ENCODE peak calls at places on chromosomes 5 and 9, in seven cellular contexts. O is H9, A is mesendoderm, E is IMR-90, J is neuronal stem cell, G is H1, U is trophoblast cell. T is an unnamed sample.

GRCh38 chr5:94793816-94794198 is 175.3 kb downstream of the SLF1 start:
- DNase-seq in O (no peak), A (no peak), E (peak; percentile 43), J (no peak), G (no peak), U (peak; percentile 1), T (peak; percentile 90)

GRCh38 chr5:65925094-65925600 is 1.2 kb upstream of the ERBIN start:
- DNase-seq in O (peak; percentile 62), A (peak; percentile 85), E (peak; percentile 82), J (peak; percentile 63), G (peak; percentile 82), U (peak; percentile 76), T (peak; percentile 83)

GRCh38 chr5:42274913-42275312 is 148.3 kb upstream of the GHR start:
- DNase-seq in O (no peak), A (peak; percentile 16), E (no peak), J (no peak), G (no peak), U (no peak), T (no peak)

GRCh38 chr5:144697847-144698262 is 527.2 kb downstream of the KCTD16 start:
- DNase-seq in O (no peak), A (peak; percentile 65), E (peak; percentile 97), J (no peak), G (no peak), U (no peak), T (peak; percentile 55)

GRCh38 chr9:115132648-115133047 is 14.7 kb upstream of the TNC start:
- DNase-seq in O (no peak), A (peak; percentile 36), E (peak; percentile 89), J (no peak), G (no peak), U (no peak), T (peak; percentile 78)

GRCh38 chr5:81156732-81157131 is 76.4 kb upstream of the CKMT2 start:
- DNase-seq in O (no peak), A (no peak), E (no peak), J (no peak), G (no peak), U (no peak), T (no peak)

GRCh38 chr5:113433071-113433470 is 1.7 kb downstream of the TSSK1B start:
- DNase-seq in O (no peak), A (no peak), E (no peak), J (no peak), G (no peak), U (no peak), T (no peak)

GRCh38 chr5:107809201-107810034 is 138.7 kb upstream of the EFNA5 start:
- DNase-seq in O (no peak), A (no peak), E (peak; percentile 48), J (no peak), G (no peak), U (no peak), T (peak; percentile 24)

GRCh38 chr5:53249529-53249928 is 140.0 kb upstream of the MOCS2 start:
- DNase-seq in O (no peak), A (no peak), E (peak; percentile 98), J (no peak), G (no peak), U (peak; percentile 11), T (peak; percentile 87)

GRCh38 chr5:158925314-158925713 is 174.4 kb downstream of the EBF1 start:
- DNase-seq in O (no peak), A (no peak), E (no peak), J (no peak), G (no peak), U (no peak), T (no peak)

GRCh38 chr9:129316281-129317030 is 138.4 kb upstream of the IER5L start:
- DNase-seq in O (no peak), A (no peak), E (no peak), J (no peak), G (no peak), U (no peak), T (no peak)

GRCh38 chr9:6686396-6686795 is 40.9 kb upstream of the GLDC start:
- DNase-seq in O (no peak), A (peak; percentile 25), E (peak; percentile 41), J (no peak), G (no peak), U (peak; percentile 37), T (peak; percentile 27)

GRCh38 chr5:124079062-124079461 is 567.1 kb downstream of the CSNK1G3 start:
- DNase-seq in O (no peak), A (no peak), E (no peak), J (no peak), G (no peak), U (no peak), T (no peak)

GRCh38 chr5:34564706-34565235 is 91.4 kb upstream of the RAI14 start:
- DNase-seq in O (no peak), A (no peak), E (no peak), J (no peak), G (no peak), U (no peak), T (no peak)

GRCh38 chr5:35876454-35876853 is 19.8 kb downstream of the IL7R start:
- DNase-seq in O (no peak), A (no peak), E (peak; percentile 32), J (no peak), G (no peak), U (no peak), T (no peak)

GRCh38 chr5:111551120-111551519 is 38.8 kb upstream of the STARD4 start:
- DNase-seq in O (no peak), A (peak; percentile 55), E (no peak), J (no peak), G (no peak), U (no peak), T (no peak)

GRCh38 chr9:115640887-115641286 is 512.7 kb upstream of the PAPPA start:
- DNase-seq in O (no peak), A (no peak), E (peak; percentile 87), J (no peak), G (no peak), U (peak; percentile 8), T (peak; percentile 76)

GRCh38 chr5:114237766-114238165 is 124.1 kb upstream of the KCNN2 start:
- DNase-seq in O (no peak), A (no peak), E (peak; percentile 99), J (no peak), G (no peak), U (no peak), T (peak; percentile 92)

GRCh38 chr5:141650851-141651727 is at the start of gene FCHSD1:
- DNase-seq in O (peak; percentile 96), A (peak; percentile 89), E (peak; percentile 75), J (peak; percentile 85), G (peak; percentile 95), U (peak; percentile 84), T (peak; percentile 85)

GRCh38 chr9:129720865-129721545 is 31.8 kb downstream of the PTGES start:
- DNase-seq in O (peak; percentile 36), A (no peak), E (no peak), J (no peak), G (no peak), U (peak; percentile 46), T (no peak)

GRCh38 chr5:15852949-15853348 is 326.6 kb downstream of the MARCHF11 start:
- DNase-seq in O (no peak), A (no peak), E (no peak), J (no peak), G (no peak), U (no peak), T (no peak)

GRCh38 chr9:93645149-93645889 is 68.9 kb downstream of the PHF2 start:
- DNase-seq in O (no peak), A (no peak), E (no peak), J (no peak), G (no peak), U (no peak), T (no peak)

GRCh38 chr5:58759745-58760144 is 176.9 kb downstream of the RAB3C start:
- DNase-seq in O (no peak), A (no peak), E (no peak), J (no peak), G (no peak), U (no peak), T (no peak)

GRCh38 chr5:76762484-76762883 is 46.6 kb downstream of the F2R start:
- DNase-seq in O (no peak), A (no peak), E (no peak), J (no peak), G (no peak), U (no peak), T (no peak)

GRCh38 chr5:56313596-56313995 is 80.5 kb upstream of the ANKRD55 start:
- DNase-seq in O (no peak), A (no peak), E (no peak), J (no peak), G (no peak), U (peak; percentile 38), T (no peak)

GRCh38 chr9:120689860-120690259 is 24.4 kb downstream of the MEGF9 start:
- DNase-seq in O (no peak), A (no peak), E (peak; percentile 46), J (peak; percentile 23), G (no peak), U (no peak), T (no peak)

GRCh38 chr9:94714494-94714893 is 12.0 kb upstream of the AOPEP start:
- DNase-seq in O (no peak), A (no peak), E (peak; percentile 27), J (no peak), G (no peak), U (peak; percentile 56), T (no peak)

GRCh38 chr9:37179576-37179975 is 59.2 kb downstream of the ZCCHC7 start:
- DNase-seq in O (no peak), A (no peak), E (no peak), J (no peak), G (no peak), U (no peak), T (no peak)
- H3K18ac ChIP-seq in O (no peak overlapping the region), A (no peak overlapping the region), E (no peak overlapping the region), J (no peak overlapping the region), G (no peak overlapping the region), U (no peak overlapping the region), T (no peak overlapping the region)

GRCh38 chr5:9222054-9222738 is 323.7 kb downstream of the SEMA5A start:
- DNase-seq in O (peak; percentile 63), A (peak; percentile 75), E (no peak), J (no peak), G (peak; percentile 53), U (no peak), T (no peak)

GRCh38 chr5:9212605-9213004 is 333.3 kb downstream of the SEMA5A start:
- DNase-seq in O (no peak), A (no peak), E (peak; percentile 52), J (no peak), G (no peak), U (no peak), T (no peak)

GRCh38 chr5:9218358-9218757 is 327.5 kb downstream of the SEMA5A start:
- DNase-seq in O (no peak), A (no peak), E (no peak), J (no peak), G (no peak), U (no peak), T (no peak)
- H3K18ac ChIP-seq in O (no peak overlapping the region), A (no peak overlapping the region), E (no peak overlapping the region), J (no peak overlapping the region), G (no peak overlapping the region), U (no peak overlapping the region), T (no peak overlapping the region)

GRCh38 chr9:133309608-133310007 is 26.4 kb downstream of the SURF6 start:
- DNase-seq in O (no peak), A (no peak), E (no peak), J (no peak), G (no peak), U (no peak), T (no peak)
- H3K18ac ChIP-seq in O (no peak overlapping the region), A (no peak overlapping the region), E (no peak overlapping the region), J (no peak overlapping the region), G (no peak overlapping the region), U (no peak overlapping the region), T (no peak overlapping the region)

DNA sequence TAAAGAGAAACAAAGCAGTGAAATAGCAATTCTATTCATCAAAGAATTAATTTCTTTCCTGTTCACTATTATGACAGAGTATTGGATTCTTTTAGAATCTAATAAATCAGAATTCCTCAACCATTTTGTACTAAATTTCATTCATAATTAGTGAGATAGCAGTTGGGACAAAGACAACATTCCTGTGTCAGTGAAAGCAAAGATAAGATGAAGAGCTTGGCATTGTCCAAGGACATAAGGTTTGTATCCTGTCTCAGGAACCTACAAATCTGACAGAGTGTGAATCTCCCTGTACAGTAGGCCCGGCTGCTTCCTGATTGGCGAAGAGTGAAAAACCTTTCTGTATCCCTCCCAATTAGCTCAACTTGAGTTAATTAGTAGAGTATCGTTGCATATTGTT is 349.1 kb downstream of the ISL1 start:
- DNase-seq in O (no peak), A (peak; percentile 3), E (no peak), J (no peak), G (no peak), U (no peak), T (peak; percentile 1)
- H3K18ac ChIP-seq in O (no peak overlapping the region), A (no peak overlapping the region), E (no peak overlapping the region), J (no peak overlapping the region), G (no peak overlapping the region), U (no peak overlapping the region), T (no peak overlapping the region)